ENCODE peak calls at places on chromosome 1, in five cellular contexts. Q is IMR-90, X is K562, L is A549, V is GM12878. R is an unnamed sample.

GRCh38 chr1:113133759-113134158 is 60.8 kb downstream of the LRIG2 start:
- DNase-seq in Q (no peak), X (no peak), L (no peak), V (no peak), R (no peak)

GRCh38 chr1:27342391-27342777 is 562 bp downstream of the SYTL1 start:
- DNase-seq in Q (no peak), X (no peak), L (no peak), V (no peak), R (no peak)

GRCh38 chr1:115426271-115426771 is 88.3 kb upstream of the NGF start:
- DNase-seq in Q (peak), X (peak), L (peak), V (no peak), R (no peak)

GRCh38 chr1:226419284-226419683 is 11.4 kb upstream of the PARP1 start:
- DNase-seq in Q (no peak), X (no peak), L (no peak), V (no peak), R (no peak)

GRCh38 chr1:86478747-86479146 is 10.0 kb downstream of the CLCA1 start:
- DNase-seq in Q (no peak), X (no peak), L (no peak), V (no peak), R (no peak)

GRCh38 chr1:22282281-22282970 is 139.5 kb upstream of the WNT4 start:
- DNase-seq in Q (no peak), X (no peak), L (no peak), V (no peak), R (no peak)

GRCh38 chr1:208595745-208596144 is 351.6 kb upstream of the PLXNA2 start:
- DNase-seq in Q (peak), X (no peak), L (no peak), V (no peak), R (no peak)

GRCh38 chr1:69862906-69863305 is 295.2 kb downstream of the LRRC7 start:
- DNase-seq in Q (no peak), X (no peak), L (no peak), V (no peak), R (no peak)

GRCh38 chr1:174642393-174642792 is 194.6 kb downstream of the GPR52 start:
- DNase-seq in Q (no peak), X (no peak), L (no peak), V (no peak), R (no peak)

GRCh38 chr1:157135646-157136045 is 2.5 kb downstream of the ETV3 start:
- DNase-seq in Q (no peak), X (no peak), L (no peak), V (no peak), R (no peak)

GRCh38 chr1:219433471-219434131 is 179.3 kb downstream of the ZC3H11B start:
- DNase-seq in Q (no peak), X (no peak), L (no peak), V (no peak), R (no peak)

GRCh38 chr1:17742590-17742989 is 12.5 kb upstream of the ACTL8 start:
- DNase-seq in Q (no peak), X (no peak), L (no peak), V (no peak), R (peak)

GRCh38 chr1:215875712-215876111 is 308.6 kb downstream of the KCTD3 start:
- DNase-seq in Q (no peak), X (no peak), L (no peak), V (no peak), R (no peak)

GRCh38 chr1:215878128-215878527 is 311.0 kb downstream of the KCTD3 start:
- DNase-seq in Q (peak), X (no peak), L (no peak), V (no peak), R (no peak)

GRCh38 chr1:215877452-215877951 is 310.4 kb downstream of the KCTD3 start:
- DNase-seq in Q (no peak), X (no peak), L (no peak), V (no peak), R (no peak)

GRCh38 chr1:215875236-215875635 is 308.1 kb downstream of the KCTD3 start:
- DNase-seq in Q (no peak), X (no peak), L (no peak), V (no peak), R (no peak)

DNA sequence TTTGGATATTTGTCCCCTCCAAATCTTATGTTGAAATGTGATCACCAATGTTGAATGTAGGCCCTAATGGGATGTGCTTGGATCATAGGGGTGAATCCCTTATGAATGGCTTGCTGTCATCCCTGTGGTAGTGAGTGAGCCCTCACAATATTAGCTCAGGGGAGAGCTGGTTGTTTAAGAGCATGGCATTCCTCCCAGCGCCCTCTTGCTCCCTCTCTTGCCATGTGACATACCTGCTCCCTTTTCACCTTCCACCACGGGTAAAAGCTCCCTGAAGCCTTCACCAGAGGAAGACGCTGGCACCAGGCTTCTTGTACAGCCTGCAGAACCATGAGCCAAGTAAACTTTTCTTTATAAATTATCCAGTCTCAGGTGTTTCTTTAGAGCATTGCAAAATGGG is 305.6 kb downstream of the KCTD3 start:
- DNase-seq in Q (no peak), X (no peak), L (no peak), V (no peak), R (no peak)
- TF ChIP-seq SMC3 in Q (no peak), X (no peak), L (no peak), V (no peak), R (no peak)

DNA sequence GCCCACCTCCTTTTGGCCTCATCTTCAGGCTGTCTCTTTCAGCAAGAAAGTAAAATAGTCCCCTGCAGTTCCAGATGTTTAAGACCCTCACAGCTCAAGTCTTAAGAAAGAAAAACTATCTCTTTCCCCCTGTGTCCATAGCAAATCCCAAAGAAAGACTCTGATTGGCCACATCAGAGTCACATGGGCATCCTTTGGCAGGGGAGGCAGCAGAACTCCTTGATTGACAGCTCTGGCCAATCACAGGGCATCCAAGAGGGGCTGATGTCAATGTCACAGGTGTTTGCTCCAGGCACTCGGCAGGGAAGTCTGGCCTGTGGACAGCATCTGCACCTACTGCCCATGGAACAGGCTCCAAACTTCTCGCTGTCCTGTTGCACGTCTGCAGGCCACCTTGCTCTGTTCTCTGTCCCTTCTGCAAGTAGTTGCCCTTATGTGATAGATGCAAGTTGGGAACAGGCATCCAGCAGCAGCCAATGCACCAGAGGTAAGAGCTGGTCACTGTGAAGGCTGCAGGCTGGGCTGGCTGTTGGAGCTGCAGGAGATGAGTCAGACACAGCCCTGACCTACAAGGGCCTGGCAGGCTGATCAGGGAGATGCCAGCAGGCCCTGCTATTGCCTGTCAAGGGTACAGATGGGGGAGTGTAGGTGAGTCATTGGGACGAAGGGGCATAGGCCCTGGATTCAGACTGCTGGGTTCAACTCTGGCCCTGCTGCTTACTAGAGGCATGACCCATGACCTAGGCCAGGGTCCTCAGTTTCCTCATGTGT is 96.8 kb upstream of the TMEM51 start:
- DNase-seq in Q (peak), X (no peak), L (no peak), V (no peak), R (peak)
- TF ChIP-seq SMC3 in Q (no peak), X (no peak), L (no peak), V (no peak), R (no peak)

GRCh38 chr1:221708987-221709386 is 32.9 kb downstream of the DUSP10 start:
- DNase-seq in Q (peak), X (no peak), L (peak), V (no peak), R (peak)
- TF ChIP-seq SMC3 in Q (no peak), X (no peak), L (peak), V (peak), R (no peak)

GRCh38 chr1:53022179-53022578 is 39.8 kb upstream of the PODN start:
- DNase-seq in Q (no peak), X (no peak), L (no peak), V (no peak), R (no peak)

GRCh38 chr1:53024117-53024516 is 37.9 kb upstream of the PODN start:
- DNase-seq in Q (no peak), X (no peak), L (no peak), V (no peak), R (no peak)

GRCh38 chr1:53025778-53026131 is 36.3 kb upstream of the PODN start:
- DNase-seq in Q (no peak), X (no peak), L (no peak), V (no peak), R (no peak)

GRCh38 chr1:53026254-53026653 is 35.8 kb upstream of the PODN start:
- DNase-seq in Q (no peak), X (no peak), L (no peak), V (no peak), R (no peak)

GRCh38 chr1:53025034-53025777 is 36.8 kb upstream of the PODN start:
- DNase-seq in Q (peak), X (no peak), L (peak), V (no peak), R (no peak)
- TF ChIP-seq SMC3 in Q (no peak), X (no peak), L (no peak), V (no peak), R (no peak)